ENCODE peak calls at places on chromosomes 1 and 21, in seven cellular contexts. One of them, this sample, is unnamed.

GRCh38 chr1:117416004-117416403 is 48.8 kb downstream of the MAN1A2 start:
- DNase-seq in WTC11: no peak
- DNase-seq in progenitor cell of endocrine pancreas: no peak
- DNase-seq in effector memory CD8-positive, alpha-beta T cell: no peak
- DNase-seq in left ventricle myocardium inferior: no peak
- DNase-seq in NCI-H1694 treated with DMSO at 0.1 percent for 48 hours: no peak
- DNase-seq in RWPE1: no peak
- DNase-seq in this sample: no peak

GRCh38 chr21:44710294-44710665 is 1.1 kb downstream of the TSPEAR start:
- DNase-seq in left ventricle myocardium inferior: no peak
- DNase-seq in NCI-H1694 treated with DMSO at 0.1 percent for 48 hours: no peak
- DNase-seq in RWPE1: no peak
- DNase-seq in WTC11: no peak
- DNase-seq in effector memory CD8-positive, alpha-beta T cell: no peak
- DNase-seq in progenitor cell of endocrine pancreas: no peak
- DNase-seq in this sample: no peak

GRCh38 chr1:11990303-11991032 is 10.2 kb downstream of the MFN2 start:
- DNase-seq in left ventricle myocardium inferior: peak; percentile 75
- DNase-seq in WTC11: no peak
- DNase-seq in RWPE1: peak; percentile 28
- DNase-seq in progenitor cell of endocrine pancreas: no peak
- DNase-seq in NCI-H1694 treated with DMSO at 0.1 percent for 48 hours: no peak
- DNase-seq in effector memory CD8-positive, alpha-beta T cell: no peak
- DNase-seq in this sample: no peak

GRCh38 chr1:43687301-43688108 is 19.8 kb upstream of the ST3GAL3 start:
- DNase-seq in progenitor cell of endocrine pancreas: no peak
- DNase-seq in effector memory CD8-positive, alpha-beta T cell: no peak
- DNase-seq in left ventricle myocardium inferior: peak; percentile 32
- DNase-seq in RWPE1: no peak
- DNase-seq in WTC11: no peak
- DNase-seq in NCI-H1694 treated with DMSO at 0.1 percent for 48 hours: no peak
- DNase-seq in this sample: no peak

GRCh38 chr1:180268556-180269044 is 38.5 kb downstream of the LHX4 start:
- DNase-seq in RWPE1: no peak
- DNase-seq in left ventricle myocardium inferior: no peak
- DNase-seq in NCI-H1694 treated with DMSO at 0.1 percent for 48 hours: no peak
- DNase-seq in progenitor cell of endocrine pancreas: no peak
- DNase-seq in effector memory CD8-positive, alpha-beta T cell: no peak
- DNase-seq in WTC11: no peak
- DNase-seq in this sample: no peak

GRCh38 chr1:159005161-159005560 is 4.5 kb upstream of the IFI16 start:
- DNase-seq in NCI-H1694 treated with DMSO at 0.1 percent for 48 hours: no peak
- DNase-seq in effector memory CD8-positive, alpha-beta T cell: no peak
- DNase-seq in RWPE1: no peak
- DNase-seq in progenitor cell of endocrine pancreas: no peak
- DNase-seq in WTC11: no peak
- DNase-seq in left ventricle myocardium inferior: no peak
- DNase-seq in this sample: no peak

GRCh38 chr1:39657402-39657801 is 14.5 kb downstream of the NT5C1A start:
- DNase-seq in RWPE1: no peak
- DNase-seq in NCI-H1694 treated with DMSO at 0.1 percent for 48 hours: peak; percentile 91
- DNase-seq in progenitor cell of endocrine pancreas: no peak
- DNase-seq in left ventricle myocardium inferior: no peak
- DNase-seq in effector memory CD8-positive, alpha-beta T cell: no peak
- DNase-seq in WTC11: no peak
- DNase-seq in this sample: no peak

GRCh38 chr1:32179193-32179442 is 357 bp upstream of the TXLNA start:
- DNase-seq in effector memory CD8-positive, alpha-beta T cell: no peak
- DNase-seq in progenitor cell of endocrine pancreas: no peak
- DNase-seq in WTC11: no peak
- DNase-seq in RWPE1: no peak
- DNase-seq in left ventricle myocardium inferior: no peak
- DNase-seq in NCI-H1694 treated with DMSO at 0.1 percent for 48 hours: no peak
- DNase-seq in this sample: no peak

GRCh38 chr21:29827236-29827635 is 112.6 kb downstream of the GRIK1 start:
- DNase-seq in RWPE1: peak; percentile 19
- DNase-seq in left ventricle myocardium inferior: no peak
- DNase-seq in WTC11: no peak
- DNase-seq in NCI-H1694 treated with DMSO at 0.1 percent for 48 hours: no peak
- DNase-seq in progenitor cell of endocrine pancreas: no peak
- DNase-seq in effector memory CD8-positive, alpha-beta T cell: no peak
- DNase-seq in this sample: no peak

GRCh38 chr1:34806396-34806795 is 13.6 kb downstream of the GJA4 start:
- DNase-seq in WTC11: no peak
- DNase-seq in RWPE1: peak; percentile 21
- DNase-seq in left ventricle myocardium inferior: no peak
- DNase-seq in progenitor cell of endocrine pancreas: no peak
- DNase-seq in effector memory CD8-positive, alpha-beta T cell: no peak
- DNase-seq in NCI-H1694 treated with DMSO at 0.1 percent for 48 hours: no peak
- DNase-seq in this sample: no peak

GRCh38 chr21:41931041-41931451 is 22.8 kb downstream of the C2CD2 start:
- DNase-seq in effector memory CD8-positive, alpha-beta T cell: no peak
- DNase-seq in progenitor cell of endocrine pancreas: no peak
- DNase-seq in left ventricle myocardium inferior: no peak
- DNase-seq in NCI-H1694 treated with DMSO at 0.1 percent for 48 hours: no peak
- DNase-seq in WTC11: no peak
- DNase-seq in RWPE1: peak; percentile 42
- DNase-seq in this sample: no peak

This sample was measured in naive thymus-derived CD4-positive, alpha-beta T cell.